ENCODE peak calls at places on chromosomes 11 and 22, in ten cellular contexts. A, N, U, X, I, Q, L, E, D and C are unnamed samples.

GRCh38 chr11:44573333-44573732 is 7.9 kb downstream of the CD82 start:
- DNase-seq in A (peak; percentile 12), N (no peak), U (no peak), X (no peak), I (no peak), Q (no peak), L (peak; percentile 2), E (no peak), D (peak; percentile 33), C (no peak)

GRCh38 chr11:74255741-74256369 is 55.6 kb downstream of the P4HA3 start:
- DNase-seq in A (peak; percentile 75), N (no peak), U (peak; percentile 56), X (peak; percentile 34), I (peak; percentile 87), Q (no peak), L (peak; percentile 82), E (peak; percentile 20), D (peak; percentile 73), C (no peak)

GRCh38 chr11:110301032-110301431 is 4.6 kb upstream of the RDX start:
- DNase-seq in A (peak; percentile 36), N (no peak), U (no peak), X (no peak), I (no peak), Q (no peak), L (no peak), E (no peak), D (no peak), C (no peak)

GRCh38 chr11:75797116-75797515 is 17.9 kb upstream of the UVRAG start:
- DNase-seq in A (no peak), N (peak; percentile 51), U (no peak), X (no peak), I (peak; percentile 66), Q (no peak), L (no peak), E (no peak), D (no peak), C (no peak)

GRCh38 chr11:6587360-6587953 is 16.0 kb downstream of the RRP8 start:
- DNase-seq in A (no peak), N (no peak), U (no peak), X (no peak), I (no peak), Q (no peak), L (no peak), E (no peak), D (no peak), C (no peak)

GRCh38 chr11:66850235-66850587 is 6.7 kb upstream of the LRFN4 start:
- DNase-seq in A (peak; percentile 39), N (peak; percentile 63), U (no peak), X (no peak), I (no peak), Q (no peak), L (no peak), E (no peak), D (no peak), C (peak; percentile 57)

GRCh38 chr11:115421338-115422012 is 82.7 kb downstream of the CADM1 start:
- DNase-seq in A (no peak), N (no peak), U (no peak), X (no peak), I (no peak), Q (no peak), L (no peak), E (no peak), D (no peak), C (no peak)

GRCh38 chr11:130403301-130403804 is 25.1 kb downstream of the ADAMTS8 start:
- DNase-seq in A (peak; percentile 58), N (peak; percentile 81), U (peak; percentile 70), X (no peak), I (peak; percentile 87), Q (no peak), L (peak; percentile 89), E (no peak), D (peak; percentile 97), C (peak; percentile 76)

GRCh38 chr22:20227363-20227762 is 40.8 kb downstream of the RTN4R start:
- DNase-seq in A (no peak), N (no peak), U (no peak), X (no peak), I (no peak), Q (no peak), L (no peak), E (no peak), D (no peak), C (no peak)

GRCh38 chr22:49812838-49813237 is 14.8 kb downstream of the BRD1 start:
- DNase-seq in A (no peak), N (no peak), U (no peak), X (no peak), I (no peak), Q (no peak), L (peak; percentile 39), E (no peak), D (peak; percentile 68), C (no peak)

GRCh38 chr11:121321614-121322243 is 29.2 kb downstream of the SC5D start:
- DNase-seq in A (peak; percentile 42), N (no peak), U (peak; percentile 48), X (no peak), I (peak; percentile 76), Q (no peak), L (peak; percentile 56), E (peak; percentile 8), D (peak; percentile 35), C (no peak)

GRCh38 chr11:8833568-8834275 is 77.3 kb upstream of the AKIP1 start:
- DNase-seq in A (no peak), N (no peak), U (no peak), X (no peak), I (no peak), Q (no peak), L (peak; percentile 40), E (no peak), D (peak; percentile 49), C (no peak)

GRCh38 chr11:93614111-93614784 is 47.2 kb upstream of the CEP295 start:
- DNase-seq in A (no peak), N (no peak), U (no peak), X (no peak), I (no peak), Q (no peak), L (no peak), E (no peak), D (no peak), C (no peak)

GRCh38 chr11:73380321-73380720 is 4.1 kb downstream of the RELT start:
- DNase-seq in A (no peak), N (no peak), U (no peak), X (no peak), I (no peak), Q (no peak), L (no peak), E (no peak), D (no peak), C (no peak)

GRCh38 chr11:66334605-66335442 is 1.4 kb downstream of the RIN1 start:
- DNase-seq in A (peak; percentile 70), N (no peak), U (no peak), X (no peak), I (no peak), Q (no peak), L (no peak), E (no peak), D (no peak), C (no peak)

GRCh38 chr22:29343313-29343805 is 27.9 kb upstream of the RASL10A start:
- DNase-seq in A (peak; percentile 70), N (peak; percentile 82), U (no peak), X (no peak), I (peak; percentile 47), Q (no peak), L (peak; percentile 84), E (no peak), D (peak; percentile 41), C (no peak)

GRCh38 chr11:39541945-39542351 is 1917.5 kb downstream of the LRRC4C start:
- DNase-seq in A (peak; percentile 19), N (no peak), U (peak; percentile 69), X (no peak), I (peak; percentile 43), Q (no peak), L (no peak), E (no peak), D (no peak), C (no peak)

GRCh38 chr11:2470495-2470894 is 25.7 kb downstream of the KCNQ1 start:
- DNase-seq in A (peak; percentile 22), N (no peak), U (no peak), X (no peak), I (no peak), Q (no peak), L (peak; percentile 3), E (no peak), D (no peak), C (peak; percentile 5)

GRCh38 chr11:128835741-128836410 is 31.2 kb downstream of the KCNJ1 start:
- DNase-seq in A (no peak), N (no peak), U (no peak), X (no peak), I (no peak), Q (no peak), L (no peak), E (no peak), D (no peak), C (no peak)